ENCODE peak calls at places on chromosomes 16 and 17, in four cellular contexts. A is neural progenitor cell, U is A549, P is heart right ventricle. M is an unnamed sample.

GRCh38 chr17:6245301-6245810 is 175.2 kb downstream of the WSCD1 start:
- DNase-seq in P (no peak), A (no peak), U (no peak), M (no peak)

GRCh38 chr16:11396241-11397048 is 51.2 kb downstream of the RMI2 start:
- DNase-seq in P (peak), U (peak), A (peak), M (peak)

GRCh38 chr16:30064746-30065111 is 831 bp upstream of the ALDOA start:
- DNase-seq in U (no peak), A (no peak), P (no peak), M (no peak)

GRCh38 chr16:57859331-57859730 is 57.0 kb upstream of the KIFC3 start:
- DNase-seq in P (no peak), U (peak), A (peak), M (no peak)

GRCh38 chr17:78879679-78880186 is 23.3 kb downstream of the CEP295NL start:
- DNase-seq in A (no peak), U (no peak), P (peak), M (peak)

GRCh38 chr17:27575100-27575911 is 55.7 kb upstream of the LGALS9 start:
- DNase-seq in U (no peak), P (no peak), A (no peak), M (no peak)

GRCh38 chr16:11977206-11978041 is 890 bp downstream of the SNX29 start:
- DNase-seq in P (no peak), A (peak), U (no peak), M (no peak)

GRCh38 chr17:18157354-18157985 is 26.2 kb upstream of the ALKBH5 start:
- DNase-seq in A (no peak), P (no peak), U (no peak), M (no peak)

GRCh38 chr16:1008085-1008484 is 26.5 kb downstream of the SOX8 start:
- DNase-seq in A (no peak), U (no peak), P (no peak), M (no peak)

GRCh38 chr16:89746043-89746442 is 24.7 kb downstream of the ZNF276 start:
- DNase-seq in A (no peak), U (no peak), P (no peak), M (peak)

GRCh38 chr16:12113581-12114375 is 137.2 kb downstream of the SNX29 start:
- DNase-seq in A (no peak), U (no peak), P (no peak), M (no peak)

GRCh38 chr17:48016112-48016511 is 21.5 kb downstream of the COPZ2 start:
- DNase-seq in U (peak), A (no peak), P (no peak), M (no peak)

GRCh38 chr17:62802531-62803205 is 5.4 kb downstream of the MARCHF10 start:
- DNase-seq in A (no peak), U (no peak), P (no peak), M (no peak)

GRCh38 chr16:5062051-5062450 is 3.7 kb downstream of the C16orf89 start:
- DNase-seq in U (no peak), P (no peak), A (no peak), M (no peak)

GRCh38 chr16:75948441-75948840 is 222.2 kb upstream of the CPHXL start:
- DNase-seq in U (no peak), A (no peak), P (no peak), M (no peak)

GRCh38 chr16:56910654-56911539 is 21.0 kb upstream of the HERPUD1 start:
- DNase-seq in A (no peak), P (no peak), U (no peak), M (no peak)

GRCh38 chr17:14201087-14201486 is 35.6 kb downstream of the CDRT15 start:
- DNase-seq in U (no peak), P (no peak), A (no peak), M (no peak)

GRCh38 chr17:59292174-59292523 is 39.3 kb upstream of the YPEL2 start:
- DNase-seq in P (no peak), A (no peak), U (no peak), M (no peak)

DNA sequence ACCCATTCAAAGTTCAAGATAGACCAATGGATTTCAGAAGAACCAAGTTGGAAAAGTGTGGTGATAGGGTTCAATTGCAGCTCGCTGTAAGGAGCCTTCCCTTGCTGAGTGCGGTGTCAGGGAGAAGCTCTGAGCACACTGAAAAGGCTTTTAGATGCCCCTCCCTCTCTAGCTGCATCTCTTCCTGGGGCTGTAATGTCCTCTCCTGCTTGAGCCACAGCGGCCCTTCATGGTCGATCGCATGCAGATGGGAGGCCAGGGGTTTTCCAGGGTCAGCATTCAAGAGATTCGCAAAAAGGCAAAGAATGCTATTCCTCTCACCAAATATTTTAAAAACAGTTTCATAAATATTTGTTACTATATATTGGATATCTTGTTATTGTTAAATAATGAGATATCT is 23.7 kb downstream of the ZC3H18 start:
- DNase-seq in U (no peak), P (no peak), A (no peak), M (no peak)
- H3K27ac ChIP-seq in U (no peak), P (no peak), A (no peak), M (no peak)

GRCh38 chr16:87853411-87854052 is 15.8 kb downstream of the SLC7A5 start:
- DNase-seq in P (peak), A (peak), U (peak), M (peak)
- H3K4me3 ChIP-seq in P (no peak), A (no peak), U (peak), M (no peak)

DNA sequence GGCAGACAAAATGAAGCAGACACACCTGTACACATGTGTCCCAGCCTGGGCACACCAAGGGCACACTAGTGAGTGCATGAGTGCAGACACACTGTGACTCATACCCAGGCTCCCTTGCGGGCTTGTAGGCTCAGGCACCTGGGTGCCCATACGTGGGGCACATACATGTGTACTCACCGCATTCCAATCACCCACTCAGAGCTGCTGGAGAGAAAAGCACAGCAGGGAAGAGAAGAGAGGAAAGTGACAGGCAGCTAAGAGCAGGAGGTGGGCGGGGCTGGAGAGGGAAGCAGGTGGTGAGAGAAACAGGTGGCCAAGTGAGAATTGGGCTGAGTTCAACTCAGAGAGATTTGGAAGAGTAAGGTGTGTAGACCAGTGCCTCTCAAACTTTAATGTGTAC is 54.0 kb downstream of the TMEM132E start:
- DNase-seq in A (peak), P (no peak), U (no peak), M (no peak)
- H3K27ac ChIP-seq in A (no peak), P (no peak), U (no peak), M (no peak)

GRCh38 chr17:64698725-64699124 is 36.6 kb upstream of the SMURF2 start:
- DNase-seq in P (no peak), A (no peak), U (no peak), M (no peak)
- H3K4me3 ChIP-seq in P (no peak), A (no peak), U (no peak), M (no peak)

DNA sequence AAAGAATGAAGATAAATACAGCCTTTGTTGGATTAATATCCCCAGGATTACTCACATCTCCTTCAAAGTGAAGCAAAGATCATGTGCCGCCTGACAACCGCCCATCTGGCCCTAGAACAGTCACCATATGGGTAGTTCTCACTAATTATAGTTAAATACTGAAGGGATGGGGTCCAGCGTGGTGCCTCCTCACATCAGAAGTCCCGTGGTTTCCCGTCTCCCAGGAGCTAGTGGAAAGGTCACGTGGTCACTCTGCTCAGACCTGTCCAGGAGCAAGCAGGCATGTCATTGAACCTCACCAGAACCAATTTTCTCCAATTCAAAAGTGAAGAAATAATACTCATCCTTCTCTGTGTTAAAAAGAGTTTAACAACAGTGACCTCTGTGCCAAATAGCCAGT is 434.5 kb downstream of the SHISA9 start:
- DNase-seq in U (no peak), P (no peak), A (no peak), M (no peak)
- H3K27ac ChIP-seq in U (no peak), P (no peak), A (no peak), M (no peak)

GRCh38 chr17:3770471-3770870 is 30.5 kb downstream of the ITGAE start:
- DNase-seq in A (peak), P (no peak), U (no peak), M (no peak)
- H3K4me3 ChIP-seq in A (no peak), P (no peak), U (no peak), M (no peak)